ENCODE peak calls at places on chromosomes 13 and 19, in eight cellular contexts. One of them, this sample, is unnamed.

GRCh38 chr13:59774511-59774911 is 389.2 kb downstream of the DIAPH3 start:
- DNase-seq in endodermal cell: no peak
- DNase-seq in astrocyte of the cerebellum: peak
- DNase-seq in cardiac muscle cell: peak
- DNase-seq in fibroblast of mammary gland: peak
- DNase-seq in dorsolateral prefrontal cortex: no peak
- DNase-seq in lung: no peak
- DNase-seq in colonic mucosa: no peak
- DNase-seq in this sample: peak

GRCh38 chr13:58960909-58961308 is 1202.8 kb downstream of the DIAPH3 start:
- DNase-seq in colonic mucosa: no peak
- DNase-seq in dorsolateral prefrontal cortex: no peak
- DNase-seq in endodermal cell: no peak
- DNase-seq in lung: no peak
- DNase-seq in astrocyte of the cerebellum: peak
- DNase-seq in cardiac muscle cell: peak
- DNase-seq in fibroblast of mammary gland: peak
- DNase-seq in this sample: peak

GRCh38 chr13:66835040-66835628 is 395.0 kb downstream of the PCDH9 start:
- DNase-seq in fibroblast of mammary gland: peak
- DNase-seq in endodermal cell: peak
- DNase-seq in astrocyte of the cerebellum: peak
- DNase-seq in lung: no peak
- DNase-seq in colonic mucosa: peak
- DNase-seq in cardiac muscle cell: peak
- DNase-seq in dorsolateral prefrontal cortex: peak
- DNase-seq in this sample: peak

GRCh38 chr13:66635526-66635925 is 594.6 kb downstream of the PCDH9 start:
- DNase-seq in dorsolateral prefrontal cortex: no peak
- DNase-seq in fibroblast of mammary gland: peak
- DNase-seq in colonic mucosa: no peak
- DNase-seq in lung: no peak
- DNase-seq in cardiac muscle cell: peak
- DNase-seq in endodermal cell: no peak
- DNase-seq in astrocyte of the cerebellum: peak
- DNase-seq in this sample: peak

GRCh38 chr19:16514383-16515019 is 18.3 kb downstream of the C19orf44 start:
- DNase-seq in astrocyte of the cerebellum: no peak
- DNase-seq in lung: no peak
- DNase-seq in colonic mucosa: no peak
- DNase-seq in cardiac muscle cell: no peak
- DNase-seq in fibroblast of mammary gland: no peak
- DNase-seq in dorsolateral prefrontal cortex: no peak
- DNase-seq in endodermal cell: peak
- DNase-seq in this sample: no peak

GRCh38 chr19:2962018-2962670 is 15.2 kb upstream of the TLE6 start:
- DNase-seq in astrocyte of the cerebellum: peak
- DNase-seq in fibroblast of mammary gland: peak
- DNase-seq in cardiac muscle cell: peak
- DNase-seq in colonic mucosa: peak
- DNase-seq in lung: peak
- DNase-seq in endodermal cell: peak
- DNase-seq in dorsolateral prefrontal cortex: no peak
- DNase-seq in this sample: peak

GRCh38 chr13:25276748-25277147 is 10.5 kb downstream of the MTMR6 start:
- DNase-seq in cardiac muscle cell: no peak
- DNase-seq in lung: no peak
- DNase-seq in endodermal cell: no peak
- DNase-seq in fibroblast of mammary gland: peak
- DNase-seq in colonic mucosa: no peak
- DNase-seq in astrocyte of the cerebellum: no peak
- DNase-seq in dorsolateral prefrontal cortex: no peak
- DNase-seq in this sample: no peak

GRCh38 chr13:25171517-25172302 is at the start of gene AMER2:
- DNase-seq in dorsolateral prefrontal cortex: peak
- DNase-seq in endodermal cell: peak
- DNase-seq in lung: no peak
- DNase-seq in colonic mucosa: no peak
- DNase-seq in astrocyte of the cerebellum: no peak
- DNase-seq in cardiac muscle cell: peak
- DNase-seq in fibroblast of mammary gland: peak
- DNase-seq in this sample: peak

GRCh38 chr13:96346846-96347367 is 257.0 kb downstream of the HS6ST3 start:
- DNase-seq in colonic mucosa: no peak
- DNase-seq in astrocyte of the cerebellum: no peak
- DNase-seq in fibroblast of mammary gland: no peak
- DNase-seq in lung: no peak
- DNase-seq in cardiac muscle cell: no peak
- DNase-seq in endodermal cell: no peak
- DNase-seq in dorsolateral prefrontal cortex: no peak
- DNase-seq in this sample: no peak

GRCh38 chr13:106795847-106796246 is 227.9 kb upstream of the ARGLU1 start:
- DNase-seq in astrocyte of the cerebellum: no peak
- DNase-seq in colonic mucosa: no peak
- DNase-seq in dorsolateral prefrontal cortex: no peak
- DNase-seq in endodermal cell: peak
- DNase-seq in cardiac muscle cell: peak
- DNase-seq in fibroblast of mammary gland: no peak
- DNase-seq in lung: no peak
- DNase-seq in this sample: peak

GRCh38 chr13:30396434-30397075 is 25.7 kb upstream of the UBE2L5 start:
- DNase-seq in dorsolateral prefrontal cortex: no peak
- DNase-seq in lung: no peak
- DNase-seq in colonic mucosa: no peak
- DNase-seq in fibroblast of mammary gland: no peak
- DNase-seq in endodermal cell: no peak
- DNase-seq in cardiac muscle cell: peak
- DNase-seq in astrocyte of the cerebellum: no peak
- DNase-seq in this sample: peak

GRCh38 chr19:49799798-49800376 is 13.2 kb downstream of the FUZ start:
- DNase-seq in astrocyte of the cerebellum: no peak
- DNase-seq in cardiac muscle cell: no peak
- DNase-seq in fibroblast of mammary gland: no peak
- DNase-seq in colonic mucosa: no peak
- DNase-seq in dorsolateral prefrontal cortex: no peak
- DNase-seq in lung: no peak
- DNase-seq in endodermal cell: peak
- DNase-seq in this sample: no peak

GRCh38 chr13:75938811-75939525 is 302.8 kb downstream of the LMO7 start:
- DNase-seq in endodermal cell: no peak
- DNase-seq in astrocyte of the cerebellum: peak
- DNase-seq in lung: no peak
- DNase-seq in cardiac muscle cell: peak
- DNase-seq in fibroblast of mammary gland: peak
- DNase-seq in dorsolateral prefrontal cortex: no peak
- DNase-seq in colonic mucosa: no peak
- DNase-seq in this sample: peak

GRCh38 chr19:18044825-18045304 is 36.9 kb downstream of the ARRDC2 start:
- DNase-seq in dorsolateral prefrontal cortex: peak
- DNase-seq in lung: peak
- DNase-seq in fibroblast of mammary gland: peak
- DNase-seq in colonic mucosa: peak
- DNase-seq in cardiac muscle cell: peak
- DNase-seq in astrocyte of the cerebellum: peak
- DNase-seq in endodermal cell: peak
- DNase-seq in this sample: peak

GRCh38 chr19:39405930-39406655 is 554 bp upstream of the ZFP36 start:
- DNase-seq in endodermal cell: peak
- DNase-seq in fibroblast of mammary gland: no peak
- DNase-seq in cardiac muscle cell: no peak
- DNase-seq in astrocyte of the cerebellum: no peak
- DNase-seq in dorsolateral prefrontal cortex: no peak
- DNase-seq in colonic mucosa: peak
- DNase-seq in lung: no peak
- DNase-seq in this sample: no peak

GRCh38 chr19:2983351-2984195 is 6.2 kb downstream of the TLE6 start:
- DNase-seq in cardiac muscle cell: peak
- DNase-seq in lung: no peak
- DNase-seq in dorsolateral prefrontal cortex: peak
- DNase-seq in astrocyte of the cerebellum: peak
- DNase-seq in colonic mucosa: peak
- DNase-seq in endodermal cell: no peak
- DNase-seq in fibroblast of mammary gland: peak
- DNase-seq in this sample: peak

GRCh38 chr13:74219571-74219970 is 85.4 kb upstream of the KLF12 start:
- DNase-seq in fibroblast of mammary gland: no peak
- DNase-seq in endodermal cell: no peak
- DNase-seq in lung: no peak
- DNase-seq in astrocyte of the cerebellum: no peak
- DNase-seq in dorsolateral prefrontal cortex: no peak
- DNase-seq in colonic mucosa: no peak
- DNase-seq in cardiac muscle cell: no peak
- DNase-seq in this sample: no peak

GRCh38 chr13:42405665-42406390 is 133.9 kb downstream of the AKAP11 start:
- DNase-seq in colonic mucosa: no peak
- DNase-seq in cardiac muscle cell: peak
- DNase-seq in astrocyte of the cerebellum: no peak
- DNase-seq in lung: no peak
- DNase-seq in fibroblast of mammary gland: peak
- DNase-seq in dorsolateral prefrontal cortex: no peak
- DNase-seq in endodermal cell: no peak
- DNase-seq in this sample: peak

GRCh38 chr13:78662467-78662866 is 3.5 kb upstream of the OBI1 start:
- DNase-seq in endodermal cell: no peak
- DNase-seq in lung: no peak
- DNase-seq in astrocyte of the cerebellum: no peak
- DNase-seq in colonic mucosa: no peak
- DNase-seq in fibroblast of mammary gland: no peak
- DNase-seq in cardiac muscle cell: no peak
- DNase-seq in dorsolateral prefrontal cortex: no peak
- DNase-seq in this sample: no peak

GRCh38 chr13:44231786-44232516 is 141.7 kb upstream of the SERP2 start:
- DNase-seq in lung: peak
- DNase-seq in colonic mucosa: peak
- DNase-seq in endodermal cell: peak
- DNase-seq in fibroblast of mammary gland: peak
- DNase-seq in astrocyte of the cerebellum: peak
- DNase-seq in cardiac muscle cell: peak
- DNase-seq in dorsolateral prefrontal cortex: no peak
- DNase-seq in this sample: peak

GRCh38 chr13:36718686-36719085 is 44.9 kb downstream of the SERTM1 start:
- DNase-seq in colonic mucosa: no peak
- DNase-seq in endodermal cell: no peak
- DNase-seq in astrocyte of the cerebellum: no peak
- DNase-seq in cardiac muscle cell: peak
- DNase-seq in lung: no peak
- DNase-seq in dorsolateral prefrontal cortex: no peak
- DNase-seq in fibroblast of mammary gland: peak
- DNase-seq in this sample: peak

GRCh38 chr13:99218969-99219368 is 18.3 kb downstream of the UBAC2 start:
- DNase-seq in lung: no peak
- DNase-seq in endodermal cell: no peak
- DNase-seq in dorsolateral prefrontal cortex: no peak
- DNase-seq in cardiac muscle cell: no peak
- DNase-seq in fibroblast of mammary gland: no peak
- DNase-seq in colonic mucosa: no peak
- DNase-seq in astrocyte of the cerebellum: no peak
- DNase-seq in this sample: no peak
- TF ChIP-seq CTCF in lung: no peak
- TF ChIP-seq CTCF in endodermal cell: no peak
- TF ChIP-seq CTCF in dorsolateral prefrontal cortex: no peak
- TF ChIP-seq CTCF in cardiac muscle cell: no peak
- TF ChIP-seq CTCF in fibroblast of mammary gland: no peak
- TF ChIP-seq CTCF in colonic mucosa: no peak
- TF ChIP-seq CTCF in astrocyte of the cerebellum: no peak
- TF ChIP-seq CTCF in this sample: no peak

GRCh38 chr19:30229524-30230174 is 142.5 kb upstream of the ZNF536 start:
- DNase-seq in dorsolateral prefrontal cortex: no peak
- DNase-seq in fibroblast of mammary gland: no peak
- DNase-seq in lung: no peak
- DNase-seq in colonic mucosa: no peak
- DNase-seq in endodermal cell: peak
- DNase-seq in astrocyte of the cerebellum: no peak
- DNase-seq in cardiac muscle cell: no peak
- DNase-seq in this sample: no peak
- H3K4me3 ChIP-seq in dorsolateral prefrontal cortex: peak
- H3K4me3 ChIP-seq in fibroblast of mammary gland: no peak
- H3K4me3 ChIP-seq in lung: no peak
- H3K4me3 ChIP-seq in colonic mucosa: no peak
- H3K4me3 ChIP-seq in endodermal cell: no peak
- H3K4me3 ChIP-seq in astrocyte of the cerebellum: peak
- H3K4me3 ChIP-seq in cardiac muscle cell: no peak
- H3K4me3 ChIP-seq in this sample: no peak

GRCh38 chr19:55340784-55341147 is 1.1 kb downstream of the KMT5C start:
- DNase-seq in lung: no peak
- DNase-seq in dorsolateral prefrontal cortex: no peak
- DNase-seq in endodermal cell: no peak
- DNase-seq in colonic mucosa: peak
- DNase-seq in fibroblast of mammary gland: no peak
- DNase-seq in cardiac muscle cell: no peak
- DNase-seq in astrocyte of the cerebellum: no peak
- DNase-seq in this sample: no peak
- TF ChIP-seq CTCF in lung: no peak
- TF ChIP-seq CTCF in dorsolateral prefrontal cortex: no peak
- TF ChIP-seq CTCF in endodermal cell: peak
- TF ChIP-seq CTCF in colonic mucosa: no peak
- TF ChIP-seq CTCF in fibroblast of mammary gland: no peak
- TF ChIP-seq CTCF in cardiac muscle cell: peak
- TF ChIP-seq CTCF in astrocyte of the cerebellum: no peak
- TF ChIP-seq CTCF in this sample: peak

GRCh38 chr13:27789153-27789494 is 3.2 kb upstream of the GSX1 start:
- DNase-seq in endodermal cell: no peak
- DNase-seq in fibroblast of mammary gland: no peak
- DNase-seq in dorsolateral prefrontal cortex: no peak
- DNase-seq in cardiac muscle cell: no peak
- DNase-seq in colonic mucosa: no peak
- DNase-seq in astrocyte of the cerebellum: no peak
- DNase-seq in lung: no peak
- DNase-seq in this sample: no peak

GRCh38 chr13:27791901-27792392 is 336 bp upstream of the GSX1 start:
- DNase-seq in fibroblast of mammary gland: no peak
- DNase-seq in endodermal cell: no peak
- DNase-seq in astrocyte of the cerebellum: no peak
- DNase-seq in colonic mucosa: no peak
- DNase-seq in dorsolateral prefrontal cortex: no peak
- DNase-seq in cardiac muscle cell: no peak
- DNase-seq in lung: no peak
- DNase-seq in this sample: no peak

GRCh38 chr13:27791146-27791900 is 960 bp upstream of the GSX1 start:
- DNase-seq in fibroblast of mammary gland: no peak
- DNase-seq in astrocyte of the cerebellum: no peak
- DNase-seq in lung: no peak
- DNase-seq in colonic mucosa: no peak
- DNase-seq in cardiac muscle cell: no peak
- DNase-seq in endodermal cell: no peak
- DNase-seq in dorsolateral prefrontal cortex: no peak
- DNase-seq in this sample: no peak

GRCh38 chr13:27789495-27790303 is 2.6 kb upstream of the GSX1 start:
- DNase-seq in lung: no peak
- DNase-seq in astrocyte of the cerebellum: no peak
- DNase-seq in fibroblast of mammary gland: no peak
- DNase-seq in colonic mucosa: no peak
- DNase-seq in cardiac muscle cell: no peak
- DNase-seq in endodermal cell: peak
- DNase-seq in dorsolateral prefrontal cortex: no peak
- DNase-seq in this sample: no peak

DNA sequence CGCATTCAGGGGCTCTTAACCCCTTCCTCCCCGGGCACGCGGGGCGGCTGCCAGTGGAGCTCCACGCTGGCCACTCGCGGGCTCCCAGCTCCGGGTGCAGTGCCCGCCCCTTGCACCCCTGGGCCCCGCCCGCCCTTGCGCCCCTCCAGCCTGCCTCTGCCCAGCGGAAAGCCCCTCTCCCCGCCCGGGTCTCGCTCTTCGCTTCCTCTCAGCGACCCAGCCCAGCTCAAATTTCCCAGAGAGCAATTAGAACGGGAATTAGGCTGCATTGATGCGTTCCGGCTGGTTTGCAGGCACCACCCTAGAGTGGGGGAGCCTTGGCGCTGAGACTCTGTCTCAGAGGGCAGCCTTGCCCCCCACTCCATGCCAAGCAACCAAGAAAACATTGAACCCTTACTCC is 1.8 kb upstream of the GSX1 start:
- DNase-seq in fibroblast of mammary gland: no peak
- DNase-seq in cardiac muscle cell: no peak
- DNase-seq in colonic mucosa: no peak
- DNase-seq in lung: no peak
- DNase-seq in dorsolateral prefrontal cortex: no peak
- DNase-seq in endodermal cell: no peak
- DNase-seq in astrocyte of the cerebellum: no peak
- DNase-seq in this sample: no peak
- H3K4me3 ChIP-seq in fibroblast of mammary gland: no peak
- H3K4me3 ChIP-seq in cardiac muscle cell: no peak
- H3K4me3 ChIP-seq in colonic mucosa: no peak
- H3K4me3 ChIP-seq in lung: no peak
- H3K4me3 ChIP-seq in dorsolateral prefrontal cortex: peak
- H3K4me3 ChIP-seq in endodermal cell: no peak
- H3K4me3 ChIP-seq in astrocyte of the cerebellum: no peak
- H3K4me3 ChIP-seq in this sample: no peak

This sample was measured in fibroblast of pulmonary artery.